ENCODE peak calls at places on chromosomes 3 and 15, in six cellular contexts. One of them, this sample, is unnamed.

GRCh38 chr3:143121240-143122088 is 1.9 kb downstream of the CHST2 start:
- DNase-seq in effector memory CD4-positive, alpha-beta T cell: no peak
- DNase-seq in fibroblast of pulmonary artery: peak
- DNase-seq in activated T-cell treated with anti-CD3 and anti-CD28 coated beads for 1 hour: peak
- DNase-seq in GM06990: peak
- DNase-seq in lung: peak
- DNase-seq in this sample: no peak

GRCh38 chr15:81014446-81015093 is 13.8 kb downstream of the TLNRD1 start:
- DNase-seq in fibroblast of pulmonary artery: no peak
- DNase-seq in effector memory CD4-positive, alpha-beta T cell: no peak
- DNase-seq in lung: no peak
- DNase-seq in activated T-cell treated with anti-CD3 and anti-CD28 coated beads for 1 hour: no peak
- DNase-seq in GM06990: no peak
- DNase-seq in this sample: no peak

GRCh38 chr3:49606427-49606826 is 52.1 kb downstream of the BSN start:
- DNase-seq in lung: no peak
- DNase-seq in fibroblast of pulmonary artery: no peak
- DNase-seq in GM06990: no peak
- DNase-seq in effector memory CD4-positive, alpha-beta T cell: no peak
- DNase-seq in activated T-cell treated with anti-CD3 and anti-CD28 coated beads for 1 hour: no peak
- DNase-seq in this sample: no peak

GRCh38 chr3:184371570-184372018 is 6.4 kb downstream of the THPO start:
- DNase-seq in effector memory CD4-positive, alpha-beta T cell: peak
- DNase-seq in GM06990: no peak
- DNase-seq in activated T-cell treated with anti-CD3 and anti-CD28 coated beads for 1 hour: peak
- DNase-seq in lung: peak
- DNase-seq in fibroblast of pulmonary artery: peak
- DNase-seq in this sample: peak

GRCh38 chr3:65234499-65234898 is 546.7 kb upstream of the ADAMTS9 start:
- DNase-seq in fibroblast of pulmonary artery: no peak
- DNase-seq in lung: no peak
- DNase-seq in GM06990: no peak
- DNase-seq in effector memory CD4-positive, alpha-beta T cell: no peak
- DNase-seq in activated T-cell treated with anti-CD3 and anti-CD28 coated beads for 1 hour: no peak
- DNase-seq in this sample: no peak

GRCh38 chr3:175082631-175083030 is 223.5 kb downstream of the NAALADL2 start:
- DNase-seq in activated T-cell treated with anti-CD3 and anti-CD28 coated beads for 1 hour: no peak
- DNase-seq in effector memory CD4-positive, alpha-beta T cell: no peak
- DNase-seq in lung: no peak
- DNase-seq in GM06990: no peak
- DNase-seq in fibroblast of pulmonary artery: no peak
- DNase-seq in this sample: no peak

GRCh38 chr3:197942956-197943556 is 6.9 kb upstream of the RPL35A start:
- DNase-seq in GM06990: no peak
- DNase-seq in effector memory CD4-positive, alpha-beta T cell: no peak
- DNase-seq in fibroblast of pulmonary artery: peak
- DNase-seq in lung: no peak
- DNase-seq in activated T-cell treated with anti-CD3 and anti-CD28 coated beads for 1 hour: no peak
- DNase-seq in this sample: peak

GRCh38 chr3:181719298-181719859 is 7.7 kb downstream of the SOX2 start:
- DNase-seq in effector memory CD4-positive, alpha-beta T cell: no peak
- DNase-seq in fibroblast of pulmonary artery: no peak
- DNase-seq in GM06990: peak
- DNase-seq in lung: no peak
- DNase-seq in activated T-cell treated with anti-CD3 and anti-CD28 coated beads for 1 hour: no peak
- DNase-seq in this sample: no peak

GRCh38 chr3:47057212-47057671 is 77.8 kb downstream of the NBEAL2 start:
- DNase-seq in effector memory CD4-positive, alpha-beta T cell: peak
- DNase-seq in fibroblast of pulmonary artery: no peak
- DNase-seq in GM06990: no peak
- DNase-seq in lung: no peak
- DNase-seq in activated T-cell treated with anti-CD3 and anti-CD28 coated beads for 1 hour: peak
- DNase-seq in this sample: no peak

GRCh38 chr15:43514241-43515057 is 3.0 kb upstream of the MAP1A start:
- DNase-seq in fibroblast of pulmonary artery: peak
- DNase-seq in GM06990: no peak
- DNase-seq in effector memory CD4-positive, alpha-beta T cell: no peak
- DNase-seq in lung: no peak
- DNase-seq in activated T-cell treated with anti-CD3 and anti-CD28 coated beads for 1 hour: no peak
- DNase-seq in this sample: no peak

GRCh38 chr3:46852839-46853355 is 10.3 kb downstream of the MYL3 start:
- DNase-seq in GM06990: no peak
- DNase-seq in lung: no peak
- DNase-seq in effector memory CD4-positive, alpha-beta T cell: no peak
- DNase-seq in fibroblast of pulmonary artery: no peak
- DNase-seq in activated T-cell treated with anti-CD3 and anti-CD28 coated beads for 1 hour: no peak
- DNase-seq in this sample: no peak

GRCh38 chr3:46904303-46905190 is 27.0 kb downstream of the PTH1R start:
- DNase-seq in lung: no peak
- DNase-seq in activated T-cell treated with anti-CD3 and anti-CD28 coated beads for 1 hour: no peak
- DNase-seq in GM06990: no peak
- DNase-seq in effector memory CD4-positive, alpha-beta T cell: no peak
- DNase-seq in fibroblast of pulmonary artery: no peak
- DNase-seq in this sample: no peak

GRCh38 chr3:62888180-62888579 is 13.0 kb upstream of the CADPS start:
- DNase-seq in fibroblast of pulmonary artery: no peak
- DNase-seq in effector memory CD4-positive, alpha-beta T cell: no peak
- DNase-seq in lung: no peak
- DNase-seq in activated T-cell treated with anti-CD3 and anti-CD28 coated beads for 1 hour: no peak
- DNase-seq in GM06990: no peak
- DNase-seq in this sample: no peak

GRCh38 chr15:93706881-93707280 is 524.5 kb upstream of the MCTP2 start:
- DNase-seq in fibroblast of pulmonary artery: no peak
- DNase-seq in GM06990: no peak
- DNase-seq in effector memory CD4-positive, alpha-beta T cell: no peak
- DNase-seq in lung: no peak
- DNase-seq in activated T-cell treated with anti-CD3 and anti-CD28 coated beads for 1 hour: no peak
- DNase-seq in this sample: no peak

GRCh38 chr3:56205406-56205805 is 262.9 kb downstream of the ERC2 start:
- DNase-seq in fibroblast of pulmonary artery: no peak
- DNase-seq in GM06990: no peak
- DNase-seq in effector memory CD4-positive, alpha-beta T cell: no peak
- DNase-seq in lung: no peak
- DNase-seq in activated T-cell treated with anti-CD3 and anti-CD28 coated beads for 1 hour: no peak
- DNase-seq in this sample: no peak

GRCh38 chr15:70777156-70777926 is 14.0 kb upstream of the UACA start:
- DNase-seq in activated T-cell treated with anti-CD3 and anti-CD28 coated beads for 1 hour: no peak
- DNase-seq in effector memory CD4-positive, alpha-beta T cell: no peak
- DNase-seq in GM06990: no peak
- DNase-seq in fibroblast of pulmonary artery: no peak
- DNase-seq in lung: peak
- DNase-seq in this sample: no peak

GRCh38 chr3:185585523-185585861 is 603 bp upstream of the SENP2 start:
- DNase-seq in effector memory CD4-positive, alpha-beta T cell: no peak
- DNase-seq in activated T-cell treated with anti-CD3 and anti-CD28 coated beads for 1 hour: no peak
- DNase-seq in GM06990: no peak
- DNase-seq in fibroblast of pulmonary artery: peak
- DNase-seq in lung: no peak
- DNase-seq in this sample: no peak

GRCh38 chr15:41840673-41841072 is 2.0 kb downstream of the PLA2G4B start:
- DNase-seq in activated T-cell treated with anti-CD3 and anti-CD28 coated beads for 1 hour: no peak
- DNase-seq in fibroblast of pulmonary artery: no peak
- DNase-seq in lung: no peak
- DNase-seq in effector memory CD4-positive, alpha-beta T cell: no peak
- DNase-seq in GM06990: no peak
- DNase-seq in this sample: no peak

GRCh38 chr3:121834079-121834730 is 655 bp downstream of the IQCB1 start:
- DNase-seq in GM06990: no peak
- DNase-seq in activated T-cell treated with anti-CD3 and anti-CD28 coated beads for 1 hour: no peak
- DNase-seq in effector memory CD4-positive, alpha-beta T cell: no peak
- DNase-seq in fibroblast of pulmonary artery: peak
- DNase-seq in lung: no peak
- DNase-seq in this sample: no peak

GRCh38 chr15:25170113-25170731 is 215.4 kb downstream of the SNRPN start:
- DNase-seq in fibroblast of pulmonary artery: no peak
- DNase-seq in effector memory CD4-positive, alpha-beta T cell: no peak
- DNase-seq in activated T-cell treated with anti-CD3 and anti-CD28 coated beads for 1 hour: no peak
- DNase-seq in lung: peak
- DNase-seq in GM06990: no peak
- DNase-seq in this sample: no peak